ENCODE peak calls at places on chromosomes 3 and 15, in six cellular contexts. O is omental fat pad, A is iPS-NIHi11, X is ELR, D is Caco-2, K is thoracic aorta. S is an unnamed sample.

GRCh38 chr3:42050126-42050525 is 41.0 kb upstream of the TRAK1 start:
- DNase-seq in O (no peak), A (no peak), X (no peak), D (no peak), K (no peak), S (no peak)

GRCh38 chr3:24936574-24936973 is 441.9 kb upstream of the THRB start:
- DNase-seq in O (no peak), A (no peak), X (no peak), D (no peak), K (no peak), S (no peak)

GRCh38 chr3:62164746-62165145 is 208.6 kb downstream of the FEZF2 start:
- DNase-seq in O (no peak), A (no peak), X (no peak), D (no peak), K (no peak), S (no peak)

GRCh38 chr3:103126111-103126510 is 691.3 kb downstream of the ZPLD1 start:
- DNase-seq in O (no peak), A (no peak), X (peak), D (no peak), K (no peak), S (no peak)

GRCh38 chr3:53238051-53238850 is 17.6 kb downstream of the TKT start:
- DNase-seq in O (no peak), A (no peak), X (peak), D (no peak), K (no peak), S (peak)

GRCh38 chr3:44833394-44833793 is 28.3 kb upstream of the TMEM42 start:
- DNase-seq in O (no peak), A (no peak), X (no peak), D (no peak), K (no peak), S (no peak)

GRCh38 chr3:137930976-137931375 is 79.0 kb upstream of the CLDN18 start:
- DNase-seq in O (no peak), A (no peak), X (no peak), D (no peak), K (no peak), S (no peak)

GRCh38 chr3:189853906-189854305 is 222.7 kb downstream of the TP63 start:
- DNase-seq in O (no peak), A (no peak), X (no peak), D (no peak), K (no peak), S (no peak)

GRCh38 chr3:142958707-142959106 is 4.8 kb downstream of the PAQR9 start:
- DNase-seq in O (no peak), A (no peak), X (peak), D (no peak), K (no peak), S (no peak)

GRCh38 chr3:184417619-184418327 is 37.9 kb downstream of the CHRD start:
- DNase-seq in O (peak), A (peak), X (peak), D (peak), K (no peak), S (peak)

GRCh38 chr15:94327356-94327936 is 96.1 kb downstream of the MCTP2 start:
- DNase-seq in O (no peak), A (peak), X (peak), D (peak), K (no peak), S (no peak)

GRCh38 chr3:44031387-44032380 is 210.0 kb upstream of the TOPAZ1 start:
- DNase-seq in O (no peak), A (no peak), X (no peak), D (no peak), K (no peak), S (no peak)

GRCh38 chr3:126166009-126166408 is 14.4 kb downstream of the ALDH1L1 start:
- DNase-seq in O (no peak), A (no peak), X (no peak), D (no peak), K (no peak), S (no peak)

GRCh38 chr15:92277776-92278175 is 115.9 kb upstream of the ST8SIA2 start:
- DNase-seq in O (no peak), A (peak), X (peak), D (no peak), K (no peak), S (no peak)

GRCh38 chr3:78338405-78338804 is 1298.5 kb downstream of the ROBO2 start:
- DNase-seq in O (no peak), A (no peak), X (no peak), D (no peak), K (no peak), S (no peak)

GRCh38 chr15:78241017-78241416 is 6.7 kb upstream of the ACSBG1 start:
- DNase-seq in O (peak), A (peak), X (peak), D (peak), K (peak), S (peak)

GRCh38 chr15:45253330-45253729 is 1.3 kb downstream of the SLC28A2 start:
- DNase-seq in O (no peak), A (peak), X (peak), D (no peak), K (no peak), S (peak)

GRCh38 chr3:127722928-127723603 is 50.3 kb downstream of the ABTB1 start:
- DNase-seq in O (no peak), A (peak), X (no peak), D (no peak), K (no peak), S (no peak)

GRCh38 chr15:61951949-61952348 is 108.3 kb downstream of the VPS13C start:
- DNase-seq in O (no peak), A (no peak), X (no peak), D (no peak), K (no peak), S (no peak)

GRCh38 chr3:189602471-189602870 is 28.7 kb upstream of the TP63 start:
- DNase-seq in O (no peak), A (no peak), X (no peak), D (no peak), K (no peak), S (no peak)

GRCh38 chr15:78640527-78640839 is 527 bp downstream of the CHRNB4 start:
- DNase-seq in O (no peak), A (no peak), X (no peak), D (peak), K (no peak), S (no peak)

GRCh38 chr15:70047386-70048195 is 50.1 kb downstream of the TLE3 start:
- DNase-seq in O (no peak), A (no peak), X (no peak), D (no peak), K (no peak), S (no peak)

GRCh38 chr15:78675206-78675605 is 34.2 kb upstream of the CHRNB4 start:
- DNase-seq in O (no peak), A (no peak), X (no peak), D (no peak), K (no peak), S (no peak)

GRCh38 chr3:188179006-188179966 is 25.3 kb downstream of the LPP start:
- DNase-seq in O (no peak), A (no peak), X (no peak), D (no peak), K (peak), S (no peak)

GRCh38 chr3:112776000-112776399 is 70.7 kb downstream of the CD200R1L start:
- DNase-seq in O (no peak), A (no peak), X (peak), D (no peak), K (no peak), S (no peak)

GRCh38 chr3:194089357-194090177 is 46.4 kb upstream of the HES1 start:
- DNase-seq in O (peak), A (peak), X (peak), D (peak), K (peak), S (peak)

GRCh38 chr3:45958333-45958791 is 15.1 kb downstream of the CXCR6 start:
- DNase-seq in O (no peak), A (no peak), X (peak), D (no peak), K (no peak), S (no peak)

GRCh38 chr15:54482251-54482650 is 504.0 kb downstream of the UNC13C start:
- DNase-seq in O (no peak), A (peak), X (no peak), D (no peak), K (no peak), S (no peak)

GRCh38 chr3:150133293-150133692 is 162.6 kb upstream of the PFN2 start:
- DNase-seq in O (no peak), A (no peak), X (no peak), D (no peak), K (no peak), S (no peak)

GRCh38 chr15:83282859-83283812 is 1.3 kb downstream of the BNC1 start:
- DNase-seq in O (no peak), A (peak), X (peak), D (no peak), K (no peak), S (no peak)

GRCh38 chr15:55827204-55827603 is 84.3 kb upstream of the PRTG start:
- DNase-seq in O (no peak), A (no peak), X (peak), D (no peak), K (no peak), S (no peak)

GRCh38 chr15:60392601-60392985 is 5.2 kb downstream of the ANXA2 start:
- DNase-seq in O (no peak), A (no peak), X (peak), D (peak), K (no peak), S (no peak)